ENCODE peak calls at places on chromosomes 7 and 10, in eight cellular contexts. One of them, this sample, is unnamed.

GRCh38 chr10:1180836-1181235 is 124.7 kb downstream of the WDR37 start:
- DNase-seq in stimulated activated naive CD4-positive, alpha-beta T cell: no peak
- DNase-seq in cardiac fibroblast: no peak
- DNase-seq in ACHN: no peak
- DNase-seq in T-helper 1 cell: no peak
- DNase-seq in hypothalamus: no peak
- DNase-seq in tibial artery: peak; percentile 19
- DNase-seq in transverse colon: no peak
- DNase-seq in this sample: no peak

GRCh38 chr7:107506683-107507339 is 37.0 kb downstream of the GPR22 start:
- DNase-seq in stimulated activated naive CD4-positive, alpha-beta T cell: no peak
- DNase-seq in cardiac fibroblast: peak; percentile 13
- DNase-seq in ACHN: no peak
- DNase-seq in T-helper 1 cell: no peak
- DNase-seq in hypothalamus: no peak
- DNase-seq in tibial artery: no peak
- DNase-seq in transverse colon: peak; percentile 85
- DNase-seq in this sample: no peak

GRCh38 chr10:79298403-79299244 is 48.6 kb upstream of the PPIF start:
- DNase-seq in stimulated activated naive CD4-positive, alpha-beta T cell: no peak
- DNase-seq in cardiac fibroblast: peak; percentile 87
- DNase-seq in ACHN: peak; percentile 96
- DNase-seq in T-helper 1 cell: peak; percentile 43
- DNase-seq in hypothalamus: no peak
- DNase-seq in tibial artery: peak; percentile 85
- DNase-seq in transverse colon: peak; percentile 70
- DNase-seq in this sample: no peak

GRCh38 chr7:155283565-155284194 is 14.0 kb upstream of the INSIG1 start:
- DNase-seq in stimulated activated naive CD4-positive, alpha-beta T cell: no peak
- DNase-seq in cardiac fibroblast: no peak
- DNase-seq in ACHN: no peak
- DNase-seq in T-helper 1 cell: peak; percentile 62
- DNase-seq in hypothalamus: no peak
- DNase-seq in tibial artery: no peak
- DNase-seq in transverse colon: no peak
- DNase-seq in this sample: no peak

GRCh38 chr10:11444531-11445228 is 166.8 kb downstream of the USP6NL start:
- DNase-seq in stimulated activated naive CD4-positive, alpha-beta T cell: no peak
- DNase-seq in cardiac fibroblast: no peak
- DNase-seq in ACHN: no peak
- DNase-seq in T-helper 1 cell: no peak
- DNase-seq in hypothalamus: no peak
- DNase-seq in tibial artery: no peak
- DNase-seq in transverse colon: no peak
- DNase-seq in this sample: no peak

GRCh38 chr10:89206402-89207180 is 526 bp downstream of the CH25H start:
- DNase-seq in stimulated activated naive CD4-positive, alpha-beta T cell: peak; percentile 62
- DNase-seq in cardiac fibroblast: peak; percentile 33
- DNase-seq in ACHN: no peak
- DNase-seq in T-helper 1 cell: peak; percentile 37
- DNase-seq in hypothalamus: no peak
- DNase-seq in tibial artery: peak; percentile 69
- DNase-seq in transverse colon: peak; percentile 18
- DNase-seq in this sample: no peak

GRCh38 chr10:48523820-48524758 is 80.8 kb downstream of the ARHGAP22 start:
- DNase-seq in stimulated activated naive CD4-positive, alpha-beta T cell: no peak
- DNase-seq in cardiac fibroblast: peak; percentile 31
- DNase-seq in ACHN: peak; percentile 35
- DNase-seq in T-helper 1 cell: no peak
- DNase-seq in hypothalamus: no peak
- DNase-seq in tibial artery: peak; percentile 27
- DNase-seq in transverse colon: no peak
- DNase-seq in this sample: no peak

GRCh38 chr7:157901166-157901565 is 564.4 kb downstream of the DNAJB6 start:
- DNase-seq in stimulated activated naive CD4-positive, alpha-beta T cell: no peak
- DNase-seq in cardiac fibroblast: no peak
- DNase-seq in ACHN: no peak
- DNase-seq in T-helper 1 cell: no peak
- DNase-seq in hypothalamus: no peak
- DNase-seq in tibial artery: peak; percentile 16
- DNase-seq in transverse colon: no peak
- DNase-seq in this sample: no peak

GRCh38 chr7:95690367-95690947 is 81.9 kb upstream of the DYNC1I1 start:
- DNase-seq in stimulated activated naive CD4-positive, alpha-beta T cell: no peak
- DNase-seq in cardiac fibroblast: peak; percentile 65
- DNase-seq in ACHN: peak; percentile 76
- DNase-seq in T-helper 1 cell: peak; percentile 19
- DNase-seq in hypothalamus: no peak
- DNase-seq in tibial artery: no peak
- DNase-seq in transverse colon: no peak
- DNase-seq in this sample: no peak

GRCh38 chr7:50531401-50531906 is 33.8 kb downstream of the DDC start:
- DNase-seq in stimulated activated naive CD4-positive, alpha-beta T cell: no peak
- DNase-seq in cardiac fibroblast: no peak
- DNase-seq in ACHN: peak; percentile 57
- DNase-seq in T-helper 1 cell: no peak
- DNase-seq in hypothalamus: no peak
- DNase-seq in tibial artery: no peak
- DNase-seq in transverse colon: no peak
- DNase-seq in this sample: no peak

GRCh38 chr10:49748006-49748405 is 14.1 kb downstream of the OGDHL start:
- DNase-seq in stimulated activated naive CD4-positive, alpha-beta T cell: no peak
- DNase-seq in cardiac fibroblast: no peak
- DNase-seq in ACHN: no peak
- DNase-seq in T-helper 1 cell: no peak
- DNase-seq in hypothalamus: no peak
- DNase-seq in tibial artery: no peak
- DNase-seq in transverse colon: no peak
- DNase-seq in this sample: no peak

GRCh38 chr7:134058980-134059379 is 68.2 kb upstream of the LRGUK start:
- DNase-seq in stimulated activated naive CD4-positive, alpha-beta T cell: no peak
- DNase-seq in cardiac fibroblast: peak; percentile 13
- DNase-seq in ACHN: no peak
- DNase-seq in T-helper 1 cell: no peak
- DNase-seq in hypothalamus: no peak
- DNase-seq in tibial artery: no peak
- DNase-seq in transverse colon: no peak
- DNase-seq in this sample: no peak

GRCh38 chr10:17516376-17516775 is 62.0 kb upstream of the ST8SIA6 start:
- DNase-seq in stimulated activated naive CD4-positive, alpha-beta T cell: no peak
- DNase-seq in cardiac fibroblast: no peak
- DNase-seq in ACHN: no peak
- DNase-seq in T-helper 1 cell: no peak
- DNase-seq in hypothalamus: no peak
- DNase-seq in tibial artery: no peak
- DNase-seq in transverse colon: no peak
- DNase-seq in this sample: no peak

GRCh38 chr7:140031364-140031763 is 31.4 kb downstream of the PARP12 start:
- DNase-seq in stimulated activated naive CD4-positive, alpha-beta T cell: no peak
- DNase-seq in cardiac fibroblast: no peak
- DNase-seq in ACHN: no peak
- DNase-seq in T-helper 1 cell: no peak
- DNase-seq in hypothalamus: no peak
- DNase-seq in tibial artery: no peak
- DNase-seq in transverse colon: no peak
- DNase-seq in this sample: no peak

GRCh38 chr10:68957654-68958053 is 1.7 kb downstream of the DDX21 start:
- DNase-seq in stimulated activated naive CD4-positive, alpha-beta T cell: peak; percentile 4
- DNase-seq in cardiac fibroblast: peak; percentile 51
- DNase-seq in ACHN: no peak
- DNase-seq in T-helper 1 cell: no peak
- DNase-seq in hypothalamus: no peak
- DNase-seq in tibial artery: no peak
- DNase-seq in transverse colon: no peak
- DNase-seq in this sample: no peak

GRCh38 chr7:17971392-17971791 is 31.1 kb upstream of the SNX13 start:
- DNase-seq in stimulated activated naive CD4-positive, alpha-beta T cell: no peak
- DNase-seq in cardiac fibroblast: peak; percentile 59
- DNase-seq in ACHN: peak; percentile 45
- DNase-seq in T-helper 1 cell: no peak
- DNase-seq in hypothalamus: no peak
- DNase-seq in tibial artery: no peak
- DNase-seq in transverse colon: no peak
- DNase-seq in this sample: no peak

GRCh38 chr7:139937685-139938084 is 108.6 kb downstream of the TBXAS1 start:
- DNase-seq in stimulated activated naive CD4-positive, alpha-beta T cell: no peak
- DNase-seq in cardiac fibroblast: no peak
- DNase-seq in ACHN: no peak
- DNase-seq in T-helper 1 cell: no peak
- DNase-seq in hypothalamus: no peak
- DNase-seq in tibial artery: no peak
- DNase-seq in transverse colon: no peak
- DNase-seq in this sample: no peak

GRCh38 chr10:31146496-31147219 is 115.0 kb upstream of the ZNF438 start:
- DNase-seq in stimulated activated naive CD4-positive, alpha-beta T cell: peak; percentile 51
- DNase-seq in cardiac fibroblast: peak; percentile 81
- DNase-seq in ACHN: peak; percentile 52
- DNase-seq in T-helper 1 cell: no peak
- DNase-seq in hypothalamus: no peak
- DNase-seq in tibial artery: no peak
- DNase-seq in transverse colon: no peak
- DNase-seq in this sample: no peak

GRCh38 chr7:960269-960871 is 5.9 kb upstream of the ADAP1 start:
- DNase-seq in stimulated activated naive CD4-positive, alpha-beta T cell: no peak
- DNase-seq in cardiac fibroblast: no peak
- DNase-seq in ACHN: no peak
- DNase-seq in T-helper 1 cell: no peak
- DNase-seq in hypothalamus: no peak
- DNase-seq in tibial artery: peak; percentile 59
- DNase-seq in transverse colon: peak; percentile 8
- DNase-seq in this sample: no peak

GRCh38 chr10:34759837-34760215 is 55.3 kb downstream of the PARD3 start:
- DNase-seq in stimulated activated naive CD4-positive, alpha-beta T cell: no peak
- DNase-seq in cardiac fibroblast: no peak
- DNase-seq in ACHN: no peak
- DNase-seq in T-helper 1 cell: no peak
- DNase-seq in hypothalamus: no peak
- DNase-seq in tibial artery: no peak
- DNase-seq in transverse colon: no peak
- DNase-seq in this sample: no peak

GRCh38 chr7:144378651-144379050 is 23.4 kb downstream of the ARHGEF5 start:
- DNase-seq in stimulated activated naive CD4-positive, alpha-beta T cell: no peak
- DNase-seq in cardiac fibroblast: no peak
- DNase-seq in ACHN: no peak
- DNase-seq in T-helper 1 cell: no peak
- DNase-seq in hypothalamus: no peak
- DNase-seq in tibial artery: peak; percentile 33
- DNase-seq in transverse colon: no peak
- DNase-seq in this sample: no peak

GRCh38 chr10:112227331-112227961 is 43.9 kb upstream of the GPAM start:
- DNase-seq in stimulated activated naive CD4-positive, alpha-beta T cell: no peak
- DNase-seq in cardiac fibroblast: peak; percentile 36
- DNase-seq in ACHN: no peak
- DNase-seq in T-helper 1 cell: no peak
- DNase-seq in hypothalamus: no peak
- DNase-seq in tibial artery: no peak
- DNase-seq in transverse colon: no peak
- DNase-seq in this sample: no peak

GRCh38 chr10:13743101-13743693 is 156.4 kb downstream of the PRPF18 start:
- DNase-seq in stimulated activated naive CD4-positive, alpha-beta T cell: no peak
- DNase-seq in cardiac fibroblast: no peak
- DNase-seq in ACHN: no peak
- DNase-seq in T-helper 1 cell: no peak
- DNase-seq in hypothalamus: no peak
- DNase-seq in tibial artery: peak; percentile 55
- DNase-seq in transverse colon: no peak
- DNase-seq in this sample: no peak

GRCh38 chr10:100509241-100509640 is 10.4 kb downstream of the SEC31B start:
- DNase-seq in stimulated activated naive CD4-positive, alpha-beta T cell: peak; percentile 64
- DNase-seq in cardiac fibroblast: peak; percentile 32
- DNase-seq in ACHN: no peak
- DNase-seq in T-helper 1 cell: peak; percentile 94
- DNase-seq in hypothalamus: no peak
- DNase-seq in tibial artery: no peak
- DNase-seq in transverse colon: no peak
- DNase-seq in this sample: no peak

GRCh38 chr7:135670179-135670578 is 7.9 kb downstream of the STMP1 start:
- DNase-seq in stimulated activated naive CD4-positive, alpha-beta T cell: no peak
- DNase-seq in cardiac fibroblast: peak; percentile 70
- DNase-seq in ACHN: no peak
- DNase-seq in T-helper 1 cell: no peak
- DNase-seq in hypothalamus: no peak
- DNase-seq in tibial artery: no peak
- DNase-seq in transverse colon: no peak
- DNase-seq in this sample: no peak

GRCh38 chr7:74400420-74401136 is 53.1 kb upstream of the GTF2IRD1 start:
- DNase-seq in stimulated activated naive CD4-positive, alpha-beta T cell: no peak
- DNase-seq in cardiac fibroblast: no peak
- DNase-seq in ACHN: no peak
- DNase-seq in T-helper 1 cell: no peak
- DNase-seq in hypothalamus: no peak
- DNase-seq in tibial artery: no peak
- DNase-seq in transverse colon: no peak
- DNase-seq in this sample: no peak

GRCh38 chr7:148289630-148290029 is 300.9 kb upstream of the C7orf33 start:
- DNase-seq in stimulated activated naive CD4-positive, alpha-beta T cell: no peak
- DNase-seq in cardiac fibroblast: no peak
- DNase-seq in ACHN: no peak
- DNase-seq in T-helper 1 cell: no peak
- DNase-seq in hypothalamus: no peak
- DNase-seq in tibial artery: no peak
- DNase-seq in transverse colon: no peak
- DNase-seq in this sample: no peak

GRCh38 chr10:1766049-1766448 is 28.7 kb upstream of the ADARB2 start:
- DNase-seq in stimulated activated naive CD4-positive, alpha-beta T cell: no peak
- DNase-seq in cardiac fibroblast: no peak
- DNase-seq in ACHN: no peak
- DNase-seq in T-helper 1 cell: no peak
- DNase-seq in hypothalamus: no peak
- DNase-seq in tibial artery: no peak
- DNase-seq in transverse colon: no peak
- DNase-seq in this sample: no peak

GRCh38 chr10:33463011-33463410 is 128.5 kb upstream of the NRP1 start:
- DNase-seq in stimulated activated naive CD4-positive, alpha-beta T cell: no peak
- DNase-seq in cardiac fibroblast: no peak
- DNase-seq in ACHN: no peak
- DNase-seq in T-helper 1 cell: no peak
- DNase-seq in hypothalamus: no peak
- DNase-seq in tibial artery: no peak
- DNase-seq in transverse colon: no peak
- DNase-seq in this sample: no peak

GRCh38 chr7:94591185-94591584 is 64.7 kb downstream of the SGCE start:
- DNase-seq in stimulated activated naive CD4-positive, alpha-beta T cell: no peak
- DNase-seq in cardiac fibroblast: no peak
- DNase-seq in ACHN: no peak
- DNase-seq in T-helper 1 cell: no peak
- DNase-seq in hypothalamus: no peak
- DNase-seq in tibial artery: no peak
- DNase-seq in transverse colon: no peak
- DNase-seq in this sample: no peak

GRCh38 chr10:71741671-71742070 is 22.1 kb upstream of the C10orf105 start:
- DNase-seq in stimulated activated naive CD4-positive, alpha-beta T cell: no peak
- DNase-seq in cardiac fibroblast: no peak
- DNase-seq in ACHN: no peak
- DNase-seq in T-helper 1 cell: no peak
- DNase-seq in hypothalamus: no peak
- DNase-seq in tibial artery: no peak
- DNase-seq in transverse colon: no peak
- DNase-seq in this sample: no peak

GRCh38 chr7:1104514-1105179 is 16.7 kb downstream of the GPER1 start:
- DNase-seq in stimulated activated naive CD4-positive, alpha-beta T cell: no peak
- DNase-seq in cardiac fibroblast: no peak
- DNase-seq in ACHN: no peak
- DNase-seq in T-helper 1 cell: no peak
- DNase-seq in hypothalamus: no peak
- DNase-seq in tibial artery: no peak
- DNase-seq in transverse colon: no peak
- DNase-seq in this sample: no peak

GRCh38 chr7:35694161-35694783 is 663 bp downstream of the HERPUD2 start:
- DNase-seq in stimulated activated naive CD4-positive, alpha-beta T cell: peak; percentile 35
- DNase-seq in cardiac fibroblast: no peak
- DNase-seq in ACHN: peak; percentile 43
- DNase-seq in T-helper 1 cell: peak; percentile 19
- DNase-seq in hypothalamus: no peak
- DNase-seq in tibial artery: no peak
- DNase-seq in transverse colon: no peak
- DNase-seq in this sample: peak; percentile 16